ENCODE peak calls at places on chromosomes 4 and X, in five cellular contexts. Y, F, I, Q and O are unnamed samples.

GRCh38 chrX:133171962-133172708 is 46.0 kb downstream of the TFDP3 start:
- DNase-seq in Y (peak; percentile 41), F (no peak), I (no peak), Q (no peak), O (no peak)

GRCh38 chrX:125289920-125290319 is 29.8 kb upstream of the TEX13C start:
- DNase-seq in Y (no peak), F (no peak), I (peak; percentile 37), Q (no peak), O (no peak)

GRCh38 chrX:1292581-1293310 is 24.1 kb downstream of the CSF2RA start:
- DNase-seq in Y (peak; percentile 62), F (no peak), I (no peak), Q (no peak), O (no peak)

GRCh38 chr4:98572697-98573096 is 85.7 kb downstream of the TSPAN5 start:
- DNase-seq in Y (no peak), F (no peak), I (no peak), Q (no peak), O (no peak)

GRCh38 chrX:50180073-50180940 is 20.5 kb downstream of the AKAP4 start:
- DNase-seq in Y (no peak), F (no peak), I (no peak), Q (no peak), O (no peak)

GRCh38 chrX:39773923-39774803 is 323.6 kb downstream of the BCOR start:
- DNase-seq in Y (peak; percentile 60), F (no peak), I (peak; percentile 28), Q (no peak), O (no peak)

GRCh38 chrX:97597954-97598353 is 714.2 kb downstream of the RPA4 start:
- DNase-seq in Y (no peak), F (no peak), I (no peak), Q (no peak), O (no peak)

GRCh38 chrX:149222040-149222439 is 283.1 kb downstream of the IDS start:
- DNase-seq in Y (no peak), F (no peak), I (no peak), Q (no peak), O (no peak)

GRCh38 chr4:156685308-156685707 is 286.3 kb downstream of the PDGFC start:
- DNase-seq in Y (no peak), F (no peak), I (no peak), Q (no peak), O (no peak)

GRCh38 chrX:15864629-15865028 is 10.0 kb upstream of the AP1S2 start:
- DNase-seq in Y (no peak), F (no peak), I (peak; percentile 60), Q (no peak), O (no peak)

GRCh38 chr4:4812145-4812782 is 47.2 kb upstream of the MSX1 start:
- DNase-seq in Y (no peak), F (no peak), I (no peak), Q (no peak), O (no peak)

GRCh38 chrX:14015294-14015693 is 14.4 kb downstream of the GEMIN8 start:
- DNase-seq in Y (no peak), F (no peak), I (no peak), Q (no peak), O (no peak)

GRCh38 chrX:41014776-41015175 is 70.5 kb upstream of the USP9X start:
- DNase-seq in Y (no peak), F (no peak), I (peak; percentile 45), Q (no peak), O (no peak)

GRCh38 chr4:182531555-182532162 is 288.5 kb downstream of the TENM3 start:
- DNase-seq in Y (no peak), F (no peak), I (peak; percentile 65), Q (no peak), O (no peak)

GRCh38 chr4:145618210-145618911 is 824 bp upstream of the MMAA start:
- DNase-seq in Y (no peak), F (no peak), I (no peak), Q (no peak), O (no peak)

GRCh38 chr4:93710847-93711430 is 117.6 kb upstream of the ATOH1 start:
- DNase-seq in Y (no peak), F (no peak), I (no peak), Q (no peak), O (no peak)

GRCh38 chr4:11847161-11847560 is 418.5 kb upstream of the HS3ST1 start:
- DNase-seq in Y (no peak), F (no peak), I (no peak), Q (no peak), O (no peak)

GRCh38 chrX:51641421-51642021 is 22.8 kb upstream of the CENPVL3 start:
- DNase-seq in Y (peak; percentile 63), F (peak; percentile 26), I (peak; percentile 60), Q (peak; percentile 3), O (no peak)

GRCh38 chr4:156825074-156825473 is 146.5 kb downstream of the PDGFC start:
- DNase-seq in Y (no peak), F (no peak), I (no peak), Q (no peak), O (no peak)

GRCh38 chr4:26178874-26179273 is 141.9 kb upstream of the RBPJ start:
- DNase-seq in Y (no peak), F (no peak), I (no peak), Q (no peak), O (no peak)

GRCh38 chr4:8159522-8160232 is 1.1 kb upstream of the ABLIM2 start:
- DNase-seq in Y (no peak), F (no peak), I (no peak), Q (no peak), O (no peak)

GRCh38 chr4:42083816-42084215 is 68.6 kb downstream of the BEND4 start:
- DNase-seq in Y (no peak), F (no peak), I (peak; percentile 21), Q (no peak), O (no peak)

GRCh38 chr4:72390409-72390808 is 178.6 kb downstream of the ADAMTS3 start:
- DNase-seq in Y (no peak), F (no peak), I (peak; percentile 67), Q (no peak), O (no peak)

GRCh38 chr4:5810770-5811430 is 82.0 kb downstream of the CRMP1 start:
- DNase-seq in Y (no peak), F (no peak), I (no peak), Q (no peak), O (no peak)

GRCh38 chr4:132865922-132866321 is 283.2 kb upstream of the PCDH10 start:
- DNase-seq in Y (no peak), F (no peak), I (no peak), Q (no peak), O (no peak)

GRCh38 chr4:132865458-132865857 is 283.6 kb upstream of the PCDH10 start:
- DNase-seq in Y (no peak), F (no peak), I (no peak), Q (no peak), O (no peak)

GRCh38 chr4:132859929-132860328 is 289.2 kb upstream of the PCDH10 start:
- DNase-seq in Y (no peak), F (no peak), I (no peak), Q (no peak), O (no peak)

GRCh38 chr4:132863619-132864018 is 285.5 kb upstream of the PCDH10 start:
- DNase-seq in Y (no peak), F (no peak), I (no peak), Q (no peak), O (no peak)

GRCh38 chr4:132860976-132861375 is 288.1 kb upstream of the PCDH10 start:
- DNase-seq in Y (no peak), F (no peak), I (no peak), Q (no peak), O (no peak)
- H3K4me3 ChIP-seq in Y (no peak overlapping the region), F (no peak overlapping the region), I (no peak overlapping the region), Q (no peak overlapping the region), O (no peak overlapping the region)

GRCh38 chr4:1031956-1032795 is 20.8 kb downstream of the FGFRL1 start:
- DNase-seq in Y (no peak), F (no peak), I (no peak), Q (no peak), O (no peak)

GRCh38 chr4:1030559-1030958 is 19.1 kb downstream of the FGFRL1 start:
- DNase-seq in Y (no peak), F (no peak), I (no peak), Q (no peak), O (no peak)

GRCh38 chr4:1033840-1034551 is 22.6 kb downstream of the FGFRL1 start:
- DNase-seq in Y (no peak), F (no peak), I (peak; percentile 18), Q (no peak), O (no peak)

GRCh38 chr4:1031346-1031745 is 19.9 kb downstream of the FGFRL1 start:
- DNase-seq in Y (no peak), F (no peak), I (no peak), Q (no peak), O (no peak)

GRCh38 chr4:1032861-1033260 is 21.4 kb downstream of the FGFRL1 start:
- DNase-seq in Y (no peak), F (no peak), I (no peak), Q (no peak), O (no peak)
- TF ChIP-seq CTCF in Y (no peak), F (no peak), I (no peak), Q (no peak), O (no peak)

DNA sequence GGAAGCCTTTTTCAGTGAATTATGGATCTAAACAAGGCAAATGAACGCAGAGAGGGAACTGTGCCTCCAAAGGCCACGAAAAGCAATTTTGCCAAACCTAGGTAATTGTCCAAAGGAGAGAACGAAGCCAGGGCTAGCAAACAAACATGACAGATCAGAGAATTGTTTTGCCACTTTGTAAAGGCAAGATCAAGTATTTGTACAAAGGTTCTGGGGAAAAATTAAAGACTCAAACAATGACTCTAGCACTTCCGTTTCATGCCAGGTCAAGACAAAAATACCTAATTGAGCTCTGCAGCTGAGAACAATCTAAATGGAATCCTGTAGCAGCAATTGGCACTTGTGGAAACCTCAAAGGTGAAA is 8.5 kb downstream of the RBM47 start:
- DNase-seq in Y (no peak), F (no peak), I (no peak), Q (no peak), O (no peak)
- H3K4me3 ChIP-seq in Y (no peak overlapping the region), F (no peak overlapping the region), I (no peak overlapping the region), Q (no peak overlapping the region), O (no peak overlapping the region)

GRCh38 chr4:142211444-142211843 is 575.1 kb downstream of the IL15 start:
- DNase-seq in Y (no peak), F (no peak), I (no peak), Q (no peak), O (no peak)
- TF ChIP-seq CTCF in Y (no peak), F (no peak), I (no peak), Q (no peak), O (no peak)

DNA sequence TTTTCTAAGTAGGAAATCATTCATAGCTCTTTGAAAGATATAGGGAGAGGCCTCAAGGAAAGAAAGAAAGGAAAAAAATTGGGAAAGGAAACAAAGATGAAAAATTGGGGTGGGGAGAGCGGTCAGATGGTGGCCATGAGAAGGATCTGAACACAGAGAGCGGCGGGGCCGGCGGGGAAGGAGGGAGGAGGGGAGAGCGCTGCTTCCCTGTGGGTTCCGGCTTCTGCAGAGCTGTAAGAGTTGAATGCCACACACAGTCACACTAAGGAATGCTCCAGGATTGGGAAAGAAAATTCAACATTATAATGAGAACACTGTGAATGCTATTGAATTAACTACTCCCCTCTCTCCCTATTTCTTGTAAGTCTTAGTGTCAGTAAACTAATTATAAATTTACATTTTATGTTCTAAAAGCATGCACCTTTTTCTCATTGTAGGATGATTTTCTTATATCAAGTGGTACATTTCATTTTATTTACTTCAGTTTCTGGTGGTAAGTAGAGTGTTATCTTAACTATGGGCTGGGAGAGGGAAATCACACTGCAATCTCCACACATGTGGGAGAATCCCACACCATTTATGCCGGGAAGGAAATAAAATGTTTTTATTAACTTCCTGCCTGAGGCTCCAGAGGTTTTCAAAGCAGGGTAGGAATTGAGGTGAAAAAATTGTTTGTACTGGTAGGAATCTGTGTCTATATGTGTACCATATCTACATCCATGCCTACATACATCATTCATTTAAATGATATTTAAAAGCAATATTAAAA is 894 bp downstream of the F11 start:
- DNase-seq in Y (peak; percentile 65), F (no peak), I (peak; percentile 36), Q (no peak), O (no peak)
- H3K4me3 ChIP-seq in Y (peak overlapping the region; percentile 13), F (no peak overlapping the region), I (no peak overlapping the region), Q (no peak overlapping the region), O (no peak overlapping the region)